ENCODE peak calls at places on chromosome 7, in five cellular contexts. One of them, this sample, is unnamed.

GRCh38 chr7:92613214-92613613 is 23.0 kb upstream of the FAM133B start:
- DNase-seq in T-cell: no peak
- DNase-seq in NCI-H226: no peak
- DNase-seq in mesendoderm: no peak
- DNase-seq in WERI-Rb-1: no peak
- DNase-seq in this sample: no peak

GRCh38 chr7:136911362-136911761 is 42.9 kb downstream of the CHRM2 start:
- DNase-seq in T-cell: no peak
- DNase-seq in NCI-H226: no peak
- DNase-seq in mesendoderm: peak
- DNase-seq in WERI-Rb-1: no peak
- DNase-seq in this sample: no peak

GRCh38 chr7:75795831-75796285 is 17.7 kb downstream of the CCL24 start:
- DNase-seq in T-cell: no peak
- DNase-seq in NCI-H226: no peak
- DNase-seq in mesendoderm: no peak
- DNase-seq in WERI-Rb-1: no peak
- DNase-seq in this sample: no peak

GRCh38 chr7:353746-354325 is 63.9 kb downstream of the FOXL3 start:
- DNase-seq in T-cell: no peak
- DNase-seq in NCI-H226: no peak
- DNase-seq in mesendoderm: no peak
- DNase-seq in WERI-Rb-1: no peak
- DNase-seq in this sample: no peak

GRCh38 chr7:100583132-100584045 is 2.5 kb downstream of the LRCH4 start:
- DNase-seq in T-cell: peak
- DNase-seq in NCI-H226: peak
- DNase-seq in mesendoderm: no peak
- DNase-seq in WERI-Rb-1: no peak
- DNase-seq in this sample: no peak

GRCh38 chr7:1977876-1978441 is 254.8 kb downstream of the MAD1L1 start:
- DNase-seq in T-cell: no peak
- DNase-seq in NCI-H226: no peak
- DNase-seq in mesendoderm: no peak
- DNase-seq in WERI-Rb-1: no peak
- DNase-seq in this sample: no peak

GRCh38 chr7:102042016-102042656 is 224.7 kb downstream of the CUX1 start:
- DNase-seq in T-cell: no peak
- DNase-seq in NCI-H226: peak
- DNase-seq in mesendoderm: no peak
- DNase-seq in WERI-Rb-1: no peak
- DNase-seq in this sample: peak

GRCh38 chr7:149422065-149422913 is 38.6 kb downstream of the ZNF777 start:
- DNase-seq in T-cell: peak
- DNase-seq in NCI-H226: peak
- DNase-seq in mesendoderm: peak
- DNase-seq in WERI-Rb-1: peak
- DNase-seq in this sample: peak

GRCh38 chr7:17557305-17557704 is 258.9 kb downstream of the AHR start:
- DNase-seq in T-cell: no peak
- DNase-seq in NCI-H226: peak
- DNase-seq in mesendoderm: no peak
- DNase-seq in WERI-Rb-1: no peak
- DNase-seq in this sample: no peak

GRCh38 chr7:79308176-79308575 is 145.3 kb downstream of the MAGI2 start:
- DNase-seq in T-cell: no peak
- DNase-seq in NCI-H226: no peak
- DNase-seq in mesendoderm: no peak
- DNase-seq in WERI-Rb-1: no peak
- DNase-seq in this sample: no peak

GRCh38 chr7:50793115-50793946 is 10.6 kb upstream of the GRB10 start:
- DNase-seq in T-cell: no peak
- DNase-seq in NCI-H226: peak
- DNase-seq in mesendoderm: peak
- DNase-seq in WERI-Rb-1: peak
- DNase-seq in this sample: no peak

GRCh38 chr7:91912500-91912899 is 28.2 kb upstream of the AKAP9 start:
- DNase-seq in T-cell: no peak
- DNase-seq in NCI-H226: no peak
- DNase-seq in mesendoderm: no peak
- DNase-seq in WERI-Rb-1: no peak
- DNase-seq in this sample: no peak